ENCODE peak calls at places on chromosomes 12 and 14, in eight cellular contexts. Z, H, E, T, F, W, N and B are unnamed samples.

GRCh38 chr12:104890463-104891096 is 67.5 kb downstream of the SLC41A2 start:
- DNase-seq in E (no peak), W (no peak), Z (no peak), N (no peak), T (no peak), F (no peak), H (no peak), B (no peak)

GRCh38 chr12:51647647-51648046 is 56.6 kb downstream of the SCN8A start:
- DNase-seq in F (no peak), H (no peak), T (no peak), E (no peak), W (no peak), Z (no peak), N (no peak), B (no peak)

GRCh38 chr14:58299665-58300202 is 1.4 kb downstream of the ARID4A start:
- DNase-seq in N (no peak), Z (no peak), W (peak), H (no peak), F (no peak), T (no peak), E (no peak), B (no peak)

GRCh38 chr14:102320671-102321455 is 1.3 kb downstream of the ZNF839 start:
- DNase-seq in Z (no peak), E (no peak), T (no peak), W (no peak), H (no peak), N (no peak), F (no peak), B (no peak)

GRCh38 chr14:97523936-97524335 is 726.8 kb downstream of the VRK1 start:
- DNase-seq in Z (peak), F (no peak), N (no peak), W (no peak), E (no peak), H (no peak), T (no peak), B (no peak)

GRCh38 chr14:74242055-74243042 is 3.1 kb downstream of the VSX2 start:
- DNase-seq in Z (no peak), E (no peak), W (no peak), N (no peak), H (no peak), T (no peak), F (no peak), B (no peak)

GRCh38 chr12:131830335-131831020 is 2.3 kb downstream of the MMP17 start:
- DNase-seq in H (peak), E (no peak), F (peak), Z (peak), T (peak), W (peak), N (peak), B (peak)

GRCh38 chr14:77067632-77068514 is 30.2 kb upstream of the CIPC start:
- DNase-seq in W (peak), F (peak), T (peak), Z (peak), H (peak), E (no peak), N (peak), B (peak)

GRCh38 chr12:94925206-94925605 is 78.3 kb downstream of the NDUFA12 start:
- DNase-seq in F (no peak), Z (no peak), H (no peak), N (no peak), E (no peak), T (no peak), W (no peak), B (no peak)

GRCh38 chr14:104641753-104642539 is 37.4 kb upstream of the TMEM179 start:
- DNase-seq in N (no peak), T (no peak), Z (no peak), W (no peak), H (no peak), E (no peak), F (no peak), B (no peak)

GRCh38 chr12:104763163-104763805 is 194.8 kb downstream of the SLC41A2 start:
- DNase-seq in F (no peak), N (no peak), E (no peak), T (no peak), Z (no peak), W (no peak), H (peak), B (no peak)

GRCh38 chr14:69687963-69688649 is 76.7 kb downstream of the SUSD6 start:
- DNase-seq in Z (no peak), T (no peak), H (peak), F (no peak), N (no peak), W (peak), E (no peak), B (no peak)

GRCh38 chr12:50296554-50296953 is 13.2 kb upstream of the LIMA1 start:
- DNase-seq in E (no peak), H (peak), F (no peak), T (no peak), N (no peak), W (no peak), Z (no peak), B (no peak)

GRCh38 chr14:37187294-37187693 is 10.4 kb upstream of the MIPOL1 start:
- DNase-seq in F (no peak), T (no peak), E (no peak), W (no peak), N (no peak), Z (no peak), H (no peak), B (no peak)

GRCh38 chr12:49451468-49452259 is 84.4 kb downstream of the SPATS2 start:
- DNase-seq in T (no peak), F (no peak), Z (no peak), N (no peak), E (no peak), H (no peak), W (no peak), B (no peak)

GRCh38 chr12:80216890-80217559 is 117.7 kb downstream of the OTOGL start:
- DNase-seq in Z (no peak), W (no peak), E (no peak), H (no peak), F (no peak), T (no peak), N (no peak), B (no peak)

GRCh38 chr14:54919330-54919729 is 16.7 kb upstream of the GCH1 start:
- DNase-seq in Z (no peak), E (no peak), W (no peak), T (no peak), N (no peak), H (no peak), F (no peak), B (no peak)

GRCh38 chr14:56423591-56423991 is 156.0 kb upstream of the TMEM260 start:
- DNase-seq in E (no peak), W (no peak), N (no peak), F (no peak), T (no peak), Z (no peak), H (no peak), B (no peak)

GRCh38 chr14:75725481-75725880 is 64.4 kb downstream of the TTLL5 start:
- DNase-seq in E (no peak), N (peak), W (peak), F (no peak), Z (no peak), T (no peak), H (no peak), B (no peak)

GRCh38 chr14:26286066-26286791 is 311.6 kb downstream of the NOVA1 start:
- DNase-seq in T (no peak), F (no peak), N (no peak), W (no peak), H (no peak), Z (no peak), E (no peak), B (no peak)

GRCh38 chr14:75636100-75636692 is 24.5 kb downstream of the ERG28 start:
- DNase-seq in T (no peak), E (no peak), Z (no peak), H (no peak), N (peak), F (no peak), W (no peak), B (no peak)

GRCh38 chr14:23056956-23057756 is at the start of gene CDH24:
- DNase-seq in F (peak), T (peak), Z (peak), W (peak), E (no peak), N (peak), H (peak), B (peak)

GRCh38 chr14:21070610-21071224 is 613 bp downstream of the ARHGEF40 start:
- DNase-seq in Z (no peak), N (peak), T (peak), H (peak), F (peak), E (no peak), W (peak), B (no peak)
- TF ChIP-seq POLR2A in Z (no peak), N (no peak), T (no peak), H (no peak), F (no peak), E (no peak), W (no peak), B (no peak)

GRCh38 chr12:53968214-53969127 is 4.5 kb upstream of the HOXC11 start:
- DNase-seq in W (no peak), F (no peak), Z (no peak), N (no peak), H (no peak), E (no peak), T (no peak), B (no peak)

GRCh38 chr12:53965251-53966069 is 7.5 kb upstream of the HOXC11 start:
- DNase-seq in E (no peak), W (no peak), Z (no peak), N (no peak), F (no peak), T (no peak), H (no peak), B (no peak)

GRCh38 chr12:53966385-53967133 is 6.4 kb upstream of the HOXC11 start:
- DNase-seq in E (no peak), W (no peak), F (no peak), H (no peak), Z (no peak), T (no peak), N (no peak), B (no peak)

GRCh38 chr12:53966070-53966384 is 6.9 kb upstream of the HOXC11 start:
- DNase-seq in W (no peak), E (no peak), T (no peak), F (no peak), H (no peak), Z (no peak), N (no peak), B (no peak)

DNA sequence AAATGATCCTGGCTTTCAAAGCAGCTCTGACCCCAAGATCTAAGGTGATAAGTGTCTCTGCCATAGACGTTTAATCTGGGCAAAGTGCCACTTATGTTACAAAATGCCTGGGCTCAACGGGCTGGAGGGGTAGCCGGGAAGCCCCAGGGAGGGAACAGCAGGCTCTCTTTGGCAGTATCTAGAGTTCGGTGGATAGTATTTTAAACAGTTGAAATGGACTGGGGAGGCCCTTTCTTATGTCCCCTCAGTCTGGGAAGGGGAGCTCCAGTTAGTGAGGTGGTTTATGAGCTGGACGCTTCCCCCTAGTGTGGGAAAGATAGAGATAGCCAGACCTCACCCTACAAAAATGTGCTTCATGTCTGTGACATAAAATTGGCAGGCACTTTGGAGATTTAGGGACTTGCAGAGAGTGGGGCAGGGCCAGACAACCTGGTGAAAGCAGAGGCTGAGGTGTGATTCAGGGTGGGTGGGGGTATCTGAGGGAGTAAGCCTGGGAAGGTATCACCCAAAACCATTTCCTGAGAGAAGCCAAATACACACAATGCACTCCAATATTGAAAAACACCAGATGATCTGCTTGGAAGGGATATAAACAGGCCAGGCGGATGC is 5.4 kb upstream of the HOXC11 start:
- DNase-seq in Z (no peak), E (no peak), H (no peak), F (no peak), N (no peak), W (no peak), T (no peak), B (no peak)
- TF ChIP-seq POLR2A in Z (no peak), E (no peak), H (no peak), F (no peak), N (no peak), W (no peak), T (no peak), B (no peak)

GRCh38 chr12:57907281-57907680 is 34.1 kb upstream of the ATP23 start:
- DNase-seq in W (no peak), E (no peak), T (no peak), N (no peak), H (no peak), F (no peak), Z (no peak), B (no peak)

GRCh38 chr12:57909611-57910010 is 31.8 kb upstream of the ATP23 start:
- DNase-seq in T (no peak), W (no peak), N (no peak), H (no peak), F (no peak), E (no peak), Z (no peak), B (no peak)

GRCh38 chr12:57909056-57909455 is 32.3 kb upstream of the ATP23 start:
- DNase-seq in Z (no peak), F (no peak), H (no peak), W (no peak), T (no peak), E (no peak), N (no peak), B (no peak)

GRCh38 chr12:57906821-57907220 is 34.5 kb upstream of the ATP23 start:
- DNase-seq in F (no peak), T (no peak), H (no peak), N (no peak), W (no peak), Z (no peak), E (no peak), B (no peak)

GRCh38 chr12:57908511-57908910 is 32.9 kb upstream of the ATP23 start:
- DNase-seq in Z (no peak), H (no peak), W (no peak), F (no peak), N (no peak), T (no peak), E (no peak), B (no peak)
- TF ChIP-seq POLR2A in Z (no peak), H (no peak), W (no peak), F (no peak), N (no peak), T (no peak), E (no peak), B (no peak)

GRCh38 chr14:24119691-24120090 is 4.9 kb upstream of the NRL start:
- DNase-seq in N (no peak), F (no peak), T (peak), E (no peak), Z (no peak), H (no peak), W (no peak), B (no peak)

GRCh38 chr14:24122971-24123370 is 7.5 kb upstream of the FITM1 start:
- DNase-seq in F (no peak), W (no peak), N (no peak), H (no peak), E (no peak), T (peak), Z (no peak), B (no peak)

GRCh38 chr14:24127673-24128072 is 2.8 kb upstream of the FITM1 start:
- DNase-seq in N (no peak), W (no peak), F (no peak), H (no peak), Z (no peak), T (no peak), E (no peak), B (no peak)

GRCh38 chr14:24121210-24121609 is 6.5 kb upstream of the NRL start:
- DNase-seq in H (no peak), W (no peak), T (peak), N (no peak), E (no peak), F (no peak), Z (no peak), B (no peak)

DNA sequence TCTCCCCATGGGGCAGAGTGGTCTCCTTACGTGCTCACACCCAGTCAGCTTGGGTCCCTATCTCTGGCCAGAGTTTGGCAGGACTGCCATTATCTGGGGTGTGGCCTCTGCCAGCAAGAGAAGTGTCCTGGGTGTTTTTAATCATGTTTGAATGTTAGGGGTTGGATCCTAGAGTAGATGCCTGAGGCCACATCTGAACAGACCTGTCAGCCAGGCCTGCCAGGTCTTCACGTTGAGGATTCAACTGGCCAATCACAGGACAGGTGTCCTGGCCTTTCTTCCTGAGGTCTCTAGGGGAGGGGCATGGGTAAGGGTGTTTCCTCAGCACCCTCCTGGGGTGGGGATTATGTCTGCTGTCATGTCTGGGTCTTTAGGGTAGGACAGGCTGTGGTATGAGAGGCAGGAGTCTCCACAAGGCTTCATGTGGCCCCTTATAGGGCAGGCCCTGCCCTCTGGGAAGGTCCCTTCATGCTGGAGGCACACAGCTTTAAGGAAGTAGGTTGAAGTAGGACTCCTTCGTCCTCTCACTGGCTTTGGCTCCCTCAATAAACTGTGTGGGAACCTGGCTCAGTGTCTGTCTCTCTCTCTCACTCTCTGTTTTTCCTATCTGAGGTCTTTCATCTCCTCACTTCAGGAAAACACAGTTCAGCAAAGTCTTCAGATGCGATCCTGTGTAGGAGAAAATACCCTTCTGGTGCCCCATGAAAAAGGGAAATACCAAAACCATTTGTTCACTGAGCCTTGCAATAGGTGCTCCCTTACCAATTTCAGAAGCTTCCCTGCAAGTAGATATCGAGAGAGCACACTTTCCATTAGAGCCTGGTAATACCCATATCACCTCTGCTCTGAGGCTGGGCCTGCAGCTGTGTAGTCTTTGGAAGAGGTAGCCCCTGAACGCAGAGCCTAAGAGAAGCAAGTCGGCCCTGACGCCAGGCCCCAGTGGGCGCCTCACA is 6.7 kb upstream of the FITM1 start:
- DNase-seq in H (no peak), W (no peak), T (peak), E (no peak), F (no peak), Z (no peak), N (no peak), B (no peak)
- TF ChIP-seq POLR2A in H (no peak), W (no peak), T (no peak), E (no peak), F (no peak), Z (no peak), N (no peak), B (no peak)

DNA sequence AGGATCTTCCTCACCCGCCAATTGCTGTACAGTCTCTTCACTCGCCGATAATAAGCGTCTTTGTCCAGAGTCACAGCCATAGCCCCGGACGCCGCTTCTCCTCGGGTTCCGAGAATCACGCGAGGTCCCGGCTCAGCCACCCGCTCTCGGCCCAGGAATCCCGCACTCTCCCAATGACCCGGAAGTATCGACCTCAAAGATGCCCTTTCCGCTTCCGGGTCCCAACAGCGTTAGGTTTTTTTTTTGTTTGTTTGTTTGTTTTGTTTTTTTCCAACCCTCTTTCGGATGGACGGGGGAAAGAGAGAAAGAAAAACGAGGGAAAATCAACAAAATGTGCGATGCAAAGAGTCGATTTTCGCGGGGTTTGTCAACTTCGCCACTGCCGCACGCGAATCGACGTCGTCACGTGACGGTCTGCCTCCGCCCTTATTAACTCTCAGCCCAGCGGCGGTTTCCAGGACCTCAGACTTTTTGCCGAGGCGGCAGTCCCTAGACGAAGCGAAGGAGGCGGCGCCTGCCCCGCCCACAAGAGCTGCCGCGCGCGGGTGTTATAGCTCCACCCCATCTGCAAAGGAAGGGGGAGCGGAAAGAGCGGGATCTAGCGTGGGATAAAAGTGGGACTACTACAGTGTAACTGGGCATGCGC is at the start of gene SUPT16H:
- DNase-seq in N (peak), H (peak), E (peak), Z (peak), W (peak), F (peak), T (peak), B (peak)
- TF ChIP-seq POLR2A in N (peak), H (no peak), E (no peak), Z (peak), W (no peak), F (peak), T (peak), B (peak)

GRCh38 chr12:75511116-75512048 is at the start of gene KRR1:
- DNase-seq in W (peak), N (peak), Z (peak), E (peak), H (peak), T (peak), F (peak), B (peak)
- TF ChIP-seq POLR2A in W (no peak), N (peak), Z (peak), E (no peak), H (no peak), T (no peak), F (peak), B (no peak)